ENCODE peak calls at places on chromosomes 16 and 17, in eight cellular contexts. One of them, this sample, is unnamed. For H3K36me3, the result is how much of the 10 kb centered on the place peaks cover.

GRCh38 chr16:55370762-55371482 is 46.9 kb downstream of the IRX6 start:
- DNase-seq in left lung: peak
- DNase-seq in cardiac muscle cell: peak
- DNase-seq in PC-3: peak
- DNase-seq in stomach: peak
- DNase-seq in mucosa of descending colon: peak
- DNase-seq in PC-9: no peak
- DNase-seq in GM23338: peak
- DNase-seq in this sample: peak

GRCh38 chr17:75571197-75571884 is 16.3 kb upstream of the MYO15B start:
- DNase-seq in left lung: peak
- DNase-seq in cardiac muscle cell: no peak
- DNase-seq in PC-3: no peak
- DNase-seq in stomach: peak
- DNase-seq in mucosa of descending colon: no peak
- DNase-seq in PC-9: no peak
- DNase-seq in GM23338: no peak
- DNase-seq in this sample: no peak

GRCh38 chr16:38941-39892 is 14.2 kb downstream of the POLR3K start:
- DNase-seq in left lung: peak
- DNase-seq in cardiac muscle cell: no peak
- DNase-seq in PC-3: peak
- DNase-seq in stomach: peak
- DNase-seq in mucosa of descending colon: peak
- DNase-seq in PC-9: peak
- DNase-seq in GM23338: no peak
- DNase-seq in this sample: no peak

GRCh38 chr16:17224859-17225258 is 245.9 kb downstream of the XYLT1 start:
- DNase-seq in left lung: no peak
- DNase-seq in cardiac muscle cell: no peak
- DNase-seq in PC-3: no peak
- DNase-seq in stomach: peak
- DNase-seq in mucosa of descending colon: peak
- DNase-seq in PC-9: no peak
- DNase-seq in GM23338: no peak
- DNase-seq in this sample: no peak

GRCh38 chr17:63665527-63666214 is 34.3 kb downstream of the LIMD2 start:
- DNase-seq in left lung: no peak
- DNase-seq in cardiac muscle cell: no peak
- DNase-seq in PC-3: no peak
- DNase-seq in stomach: no peak
- DNase-seq in mucosa of descending colon: no peak
- DNase-seq in PC-9: no peak
- DNase-seq in GM23338: no peak
- DNase-seq in this sample: no peak

GRCh38 chr16:27238016-27238587 is 30.5 kb downstream of the NSMCE1 start:
- DNase-seq in left lung: no peak
- DNase-seq in cardiac muscle cell: no peak
- DNase-seq in PC-3: no peak
- DNase-seq in stomach: peak
- DNase-seq in mucosa of descending colon: peak
- DNase-seq in PC-9: no peak
- DNase-seq in GM23338: no peak
- DNase-seq in this sample: no peak

GRCh38 chr16:88934066-88934667 is 42.8 kb downstream of the CBFA2T3 start:
- DNase-seq in left lung: no peak
- DNase-seq in cardiac muscle cell: no peak
- DNase-seq in PC-3: no peak
- DNase-seq in stomach: no peak
- DNase-seq in mucosa of descending colon: no peak
- DNase-seq in PC-9: no peak
- DNase-seq in GM23338: peak
- DNase-seq in this sample: no peak

GRCh38 chr17:47708312-47708863 is 14.4 kb downstream of the TBKBP1 start:
- DNase-seq in left lung: no peak
- DNase-seq in cardiac muscle cell: no peak
- DNase-seq in PC-3: no peak
- DNase-seq in stomach: no peak
- DNase-seq in mucosa of descending colon: no peak
- DNase-seq in PC-9: no peak
- DNase-seq in GM23338: peak
- DNase-seq in this sample: no peak

GRCh38 chr17:78276499-78276898 is 45.1 kb downstream of the TMEM235 start:
- DNase-seq in left lung: no peak
- DNase-seq in cardiac muscle cell: no peak
- DNase-seq in PC-3: no peak
- DNase-seq in stomach: no peak
- DNase-seq in mucosa of descending colon: no peak
- DNase-seq in PC-9: no peak
- DNase-seq in GM23338: no peak
- DNase-seq in this sample: no peak

GRCh38 chr16:23206986-23207385 is 24.4 kb downstream of the SCNN1G start:
- DNase-seq in left lung: no peak
- DNase-seq in cardiac muscle cell: no peak
- DNase-seq in PC-3: no peak
- DNase-seq in stomach: no peak
- DNase-seq in mucosa of descending colon: no peak
- DNase-seq in PC-9: no peak
- DNase-seq in GM23338: no peak
- DNase-seq in this sample: no peak

GRCh38 chr16:54654429-54654828 is 276.2 kb upstream of the IRX5 start:
- DNase-seq in left lung: no peak
- DNase-seq in cardiac muscle cell: peak
- DNase-seq in PC-3: no peak
- DNase-seq in stomach: no peak
- DNase-seq in mucosa of descending colon: no peak
- DNase-seq in PC-9: no peak
- DNase-seq in GM23338: peak
- DNase-seq in this sample: no peak

GRCh38 chr16:54280751-54281150 is 5.8 kb downstream of the IRX3 start:
- DNase-seq in left lung: no peak
- DNase-seq in cardiac muscle cell: no peak
- DNase-seq in PC-3: no peak
- DNase-seq in stomach: no peak
- DNase-seq in mucosa of descending colon: no peak
- DNase-seq in PC-9: no peak
- DNase-seq in GM23338: no peak
- DNase-seq in this sample: no peak

GRCh38 chr16:25709182-25709581 is 17.4 kb downstream of the HS3ST4 start:
- DNase-seq in left lung: no peak
- DNase-seq in cardiac muscle cell: no peak
- DNase-seq in PC-3: no peak
- DNase-seq in stomach: no peak
- DNase-seq in mucosa of descending colon: no peak
- DNase-seq in PC-9: no peak
- DNase-seq in GM23338: peak
- DNase-seq in this sample: no peak

GRCh38 chr17:79220715-79221291 is 146.2 kb downstream of the ENGASE start:
- DNase-seq in left lung: peak
- DNase-seq in cardiac muscle cell: peak
- DNase-seq in PC-3: no peak
- DNase-seq in stomach: no peak
- DNase-seq in mucosa of descending colon: no peak
- DNase-seq in PC-9: no peak
- DNase-seq in GM23338: peak
- DNase-seq in this sample: no peak

GRCh38 chr17:62617894-62618472 is 9.5 kb upstream of the MRC2 start:
- DNase-seq in left lung: no peak
- DNase-seq in cardiac muscle cell: peak
- DNase-seq in PC-3: no peak
- DNase-seq in stomach: no peak
- DNase-seq in mucosa of descending colon: no peak
- DNase-seq in PC-9: no peak
- DNase-seq in GM23338: no peak
- DNase-seq in this sample: no peak

GRCh38 chr17:32486091-32486700 is 597 bp upstream of the CDK5R1 start:
- DNase-seq in left lung: no peak
- DNase-seq in cardiac muscle cell: peak
- DNase-seq in PC-3: peak
- DNase-seq in stomach: peak
- DNase-seq in mucosa of descending colon: peak
- DNase-seq in PC-9: peak
- DNase-seq in GM23338: peak
- DNase-seq in this sample: no peak

GRCh38 chr16:50298591-50299507 is 32.5 kb downstream of the ADCY7 start:
- DNase-seq in left lung: peak
- DNase-seq in cardiac muscle cell: no peak
- DNase-seq in PC-3: no peak
- DNase-seq in stomach: no peak
- DNase-seq in mucosa of descending colon: no peak
- DNase-seq in PC-9: no peak
- DNase-seq in GM23338: no peak
- DNase-seq in this sample: no peak

GRCh38 chr16:17313085-17313611 is 157.6 kb downstream of the XYLT1 start:
- DNase-seq in left lung: no peak
- DNase-seq in cardiac muscle cell: no peak
- DNase-seq in PC-3: no peak
- DNase-seq in stomach: no peak
- DNase-seq in mucosa of descending colon: no peak
- DNase-seq in PC-9: peak
- DNase-seq in GM23338: no peak
- DNase-seq in this sample: no peak

GRCh38 chr17:34511265-34511664 is 68.1 kb upstream of the TMEM132E start:
- DNase-seq in left lung: no peak
- DNase-seq in cardiac muscle cell: no peak
- DNase-seq in PC-3: no peak
- DNase-seq in stomach: no peak
- DNase-seq in mucosa of descending colon: no peak
- DNase-seq in PC-9: no peak
- DNase-seq in GM23338: no peak
- DNase-seq in this sample: no peak

GRCh38 chr16:24491721-24492120 is 47.6 kb upstream of the RBBP6 start:
- DNase-seq in left lung: no peak
- DNase-seq in cardiac muscle cell: no peak
- DNase-seq in PC-3: no peak
- DNase-seq in stomach: no peak
- DNase-seq in mucosa of descending colon: no peak
- DNase-seq in PC-9: no peak
- DNase-seq in GM23338: no peak
- DNase-seq in this sample: no peak

GRCh38 chr16:8907096-8907495 is 24.9 kb downstream of the LITAFD start:
- DNase-seq in left lung: no peak
- DNase-seq in cardiac muscle cell: no peak
- DNase-seq in PC-3: no peak
- DNase-seq in stomach: no peak
- DNase-seq in mucosa of descending colon: no peak
- DNase-seq in PC-9: no peak
- DNase-seq in GM23338: no peak
- DNase-seq in this sample: no peak

GRCh38 chr16:81313731-81314602 is 795 bp upstream of the GAN start:
- DNase-seq in left lung: no peak
- DNase-seq in cardiac muscle cell: no peak
- DNase-seq in PC-3: no peak
- DNase-seq in stomach: no peak
- DNase-seq in mucosa of descending colon: no peak
- DNase-seq in PC-9: no peak
- DNase-seq in GM23338: peak
- DNase-seq in this sample: no peak

GRCh38 chr16:81314603-81315270 is at the start of gene GAN:
- DNase-seq in left lung: peak
- DNase-seq in cardiac muscle cell: peak
- DNase-seq in PC-3: peak
- DNase-seq in stomach: peak
- DNase-seq in mucosa of descending colon: peak
- DNase-seq in PC-9: peak
- DNase-seq in GM23338: peak
- DNase-seq in this sample: peak

GRCh38 chr16:81318711-81319110 is 3.9 kb downstream of the GAN start:
- DNase-seq in left lung: no peak
- DNase-seq in cardiac muscle cell: no peak
- DNase-seq in PC-3: no peak
- DNase-seq in stomach: no peak
- DNase-seq in mucosa of descending colon: no peak
- DNase-seq in PC-9: no peak
- DNase-seq in GM23338: peak
- DNase-seq in this sample: no peak

GRCh38 chr16:81316176-81316496 is 1.4 kb downstream of the GAN start:
- DNase-seq in left lung: no peak
- DNase-seq in cardiac muscle cell: peak
- DNase-seq in PC-3: no peak
- DNase-seq in stomach: no peak
- DNase-seq in mucosa of descending colon: no peak
- DNase-seq in PC-9: no peak
- DNase-seq in GM23338: no peak
- DNase-seq in this sample: no peak

GRCh38 chr16:81315271-81316175 is 761 bp downstream of the GAN start:
- DNase-seq in left lung: peak
- DNase-seq in cardiac muscle cell: peak
- DNase-seq in PC-3: peak
- DNase-seq in stomach: peak
- DNase-seq in mucosa of descending colon: peak
- DNase-seq in PC-9: peak
- DNase-seq in GM23338: peak
- DNase-seq in this sample: no peak
- TF ChIP-seq CTCF in left lung: no peak
- TF ChIP-seq CTCF in cardiac muscle cell: peak
- TF ChIP-seq CTCF in PC-3: no peak
- TF ChIP-seq CTCF in stomach: no peak
- TF ChIP-seq CTCF in mucosa of descending colon: no peak
- TF ChIP-seq CTCF in PC-9: no peak
- TF ChIP-seq CTCF in GM23338: no peak
- TF ChIP-seq CTCF in this sample: no peak

DNA sequence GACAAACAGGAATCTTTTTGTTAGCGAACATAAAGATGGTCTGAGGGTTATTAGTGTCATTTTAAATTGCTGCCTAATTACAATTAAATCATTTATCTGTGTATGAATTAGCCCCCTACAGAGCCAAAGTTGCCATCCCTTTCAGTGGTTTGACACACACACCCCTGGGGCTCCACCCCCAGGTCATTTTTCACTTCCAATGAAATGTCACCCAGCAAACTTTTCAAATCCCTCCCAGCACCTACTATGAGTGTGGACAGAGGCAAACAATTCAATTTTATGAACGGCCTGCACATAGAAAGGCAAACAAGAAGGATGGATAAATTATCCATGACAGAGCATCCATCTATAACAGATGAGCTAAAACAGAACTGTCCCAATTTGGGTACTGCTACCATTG is 2.4 kb downstream of the MYH10 start:
- DNase-seq in left lung: no peak
- DNase-seq in cardiac muscle cell: peak
- DNase-seq in PC-3: no peak
- DNase-seq in stomach: no peak
- DNase-seq in mucosa of descending colon: no peak
- DNase-seq in PC-9: no peak
- DNase-seq in GM23338: no peak
- DNase-seq in this sample: no peak
- H3K4me3 ChIP-seq in left lung: no peak
- H3K4me3 ChIP-seq in cardiac muscle cell: peak
- H3K4me3 ChIP-seq in PC-3: peak
- H3K4me3 ChIP-seq in stomach: no peak
- H3K4me3 ChIP-seq in mucosa of descending colon: no peak
- H3K4me3 ChIP-seq in PC-9: no peak
- H3K4me3 ChIP-seq in GM23338: peak
- H3K4me3 ChIP-seq in this sample: no peak

GRCh38 chr16:81803332-81803731 is 24.2 kb downstream of the PLCG2 start:
- DNase-seq in left lung: no peak
- DNase-seq in cardiac muscle cell: no peak
- DNase-seq in PC-3: no peak
- DNase-seq in stomach: no peak
- DNase-seq in mucosa of descending colon: no peak
- DNase-seq in PC-9: no peak
- DNase-seq in GM23338: no peak
- DNase-seq in this sample: no peak
- H3K36me3 ChIP-seq in left lung: under half
- H3K36me3 ChIP-seq in cardiac muscle cell: under half
- H3K36me3 ChIP-seq in PC-3: under half
- H3K36me3 ChIP-seq in stomach: under half
- H3K36me3 ChIP-seq in mucosa of descending colon: under half
- H3K36me3 ChIP-seq in PC-9: under half
- H3K36me3 ChIP-seq in GM23338: under half
- H3K36me3 ChIP-seq in this sample: under half

GRCh38 chr16:57091200-57091989 is 988 bp upstream of the CPNE2 start:
- DNase-seq in left lung: peak
- DNase-seq in cardiac muscle cell: peak
- DNase-seq in PC-3: peak
- DNase-seq in stomach: peak
- DNase-seq in mucosa of descending colon: peak
- DNase-seq in PC-9: peak
- DNase-seq in GM23338: peak
- DNase-seq in this sample: peak
- TF ChIP-seq CTCF in left lung: no peak
- TF ChIP-seq CTCF in cardiac muscle cell: no peak
- TF ChIP-seq CTCF in PC-3: no peak
- TF ChIP-seq CTCF in stomach: no peak
- TF ChIP-seq CTCF in mucosa of descending colon: no peak
- TF ChIP-seq CTCF in PC-9: no peak
- TF ChIP-seq CTCF in GM23338: no peak
- TF ChIP-seq CTCF in this sample: no peak